ENCODE peak calls at places on chromosomes 3 and 15, in eight cellular contexts. B is AML-193; Y is stimulated activated CD4-positive, alpha-beta T cell treated with anti-CD3 and anti-CD28 coated beads, Interleukin-15, amount 100 ng/mL, for 24 hours; P is A549; I is A172; F is HuH-7; H is foreskin fibroblast; D is NCI-H1092 treated with DMSO at 0.1 percent for 48 hours. V is an unnamed sample.

GRCh38 chr3:152198655-152199054 is 70.1 kb upstream of the MBNL1 start:
- DNase-seq in H (no peak), B (peak), F (no peak), I (no peak), D (no peak), P (no peak), Y (no peak), V (no peak)

GRCh38 chr3:150073513-150073912 is 102.8 kb upstream of the PFN2 start:
- DNase-seq in Y (no peak), H (no peak), I (peak), B (no peak), P (no peak), F (no peak), D (no peak), V (no peak)

GRCh38 chr15:76799760-76800159 is 105.4 kb downstream of the SCAPER start:
- DNase-seq in Y (no peak), D (no peak), H (peak), I (peak), B (no peak), F (no peak), P (peak), V (no peak)

GRCh38 chr3:108088697-108089096 is 2.1 kb downstream of the CD47 start:
- DNase-seq in F (no peak), H (no peak), P (no peak), I (peak), D (peak), Y (peak), B (peak), V (peak)

GRCh38 chr3:161369531-161369930 is 1.8 kb downstream of the SPTSSB start:
- DNase-seq in I (no peak), P (no peak), B (no peak), H (no peak), D (no peak), Y (no peak), F (no peak), V (no peak)

GRCh38 chr3:155321418-155321817 is 27.9 kb upstream of the STRIT1 start:
- DNase-seq in F (no peak), D (no peak), Y (no peak), H (peak), B (no peak), P (no peak), I (no peak), V (no peak)

GRCh38 chr3:122101646-122102045 is 46.5 kb downstream of the CD86 start:
- DNase-seq in H (no peak), P (peak), I (peak), D (peak), F (peak), B (peak), Y (no peak), V (peak)

GRCh38 chr3:160577551-160578195 is 12.3 kb upstream of the KPNA4 start:
- DNase-seq in H (peak), P (no peak), B (no peak), Y (no peak), F (peak), I (no peak), D (no peak), V (no peak)

GRCh38 chr3:154758109-154758868 is 321.8 kb upstream of the MME start:
- DNase-seq in P (peak), B (peak), Y (no peak), F (peak), H (peak), I (peak), D (peak), V (no peak)

V was measured in central memory CD4-positive, alpha-beta T cell.